ENCODE peak calls at places on chromosome 11, in six cellular contexts. One of them, this sample, is unnamed.

GRCh38 chr11:32809313-32809712 is 14.9 kb upstream of the CCDC73 start:
- DNase-seq in fibroblast of lung: peak
- DNase-seq in naive thymus-derived CD4-positive, alpha-beta T cell: no peak
- DNase-seq in cardiac fibroblast: peak
- DNase-seq in right atrium auricular region: peak
- DNase-seq in cardiac muscle cell: peak
- DNase-seq in this sample: peak

GRCh38 chr11:70854201-70854600 is 398.2 kb downstream of the SHANK2 start:
- DNase-seq in right atrium auricular region: no peak
- DNase-seq in cardiac muscle cell: no peak
- DNase-seq in cardiac fibroblast: no peak
- DNase-seq in fibroblast of lung: no peak
- DNase-seq in naive thymus-derived CD4-positive, alpha-beta T cell: no peak
- DNase-seq in this sample: no peak

GRCh38 chr11:130204703-130205095 is 45.1 kb downstream of the ST14 start:
- DNase-seq in cardiac fibroblast: no peak
- DNase-seq in naive thymus-derived CD4-positive, alpha-beta T cell: no peak
- DNase-seq in cardiac muscle cell: no peak
- DNase-seq in right atrium auricular region: no peak
- DNase-seq in fibroblast of lung: no peak
- DNase-seq in this sample: no peak

GRCh38 chr11:35662061-35662648 is 420 bp upstream of the TRIM44 start:
- DNase-seq in cardiac fibroblast: no peak
- DNase-seq in fibroblast of lung: no peak
- DNase-seq in naive thymus-derived CD4-positive, alpha-beta T cell: peak
- DNase-seq in cardiac muscle cell: no peak
- DNase-seq in right atrium auricular region: no peak
- DNase-seq in this sample: peak

GRCh38 chr11:120546312-120547205 is 35.0 kb downstream of the GRIK4 start:
- DNase-seq in naive thymus-derived CD4-positive, alpha-beta T cell: no peak
- DNase-seq in fibroblast of lung: peak
- DNase-seq in cardiac fibroblast: peak
- DNase-seq in right atrium auricular region: peak
- DNase-seq in cardiac muscle cell: no peak
- DNase-seq in this sample: peak

GRCh38 chr11:9003573-9004309 is at the start of gene NRIP3:
- DNase-seq in cardiac fibroblast: peak
- DNase-seq in cardiac muscle cell: peak
- DNase-seq in naive thymus-derived CD4-positive, alpha-beta T cell: peak
- DNase-seq in fibroblast of lung: peak
- DNase-seq in right atrium auricular region: peak
- DNase-seq in this sample: peak

GRCh38 chr11:133918606-133919260 is 38.0 kb downstream of the IGSF9B start:
- DNase-seq in cardiac muscle cell: no peak
- DNase-seq in cardiac fibroblast: no peak
- DNase-seq in naive thymus-derived CD4-positive, alpha-beta T cell: no peak
- DNase-seq in right atrium auricular region: no peak
- DNase-seq in fibroblast of lung: no peak
- DNase-seq in this sample: no peak

GRCh38 chr11:82732734-82733443 is 775 bp downstream of the FAM181B start:
- DNase-seq in cardiac muscle cell: peak
- DNase-seq in right atrium auricular region: no peak
- DNase-seq in cardiac fibroblast: no peak
- DNase-seq in naive thymus-derived CD4-positive, alpha-beta T cell: no peak
- DNase-seq in fibroblast of lung: no peak
- DNase-seq in this sample: peak

GRCh38 chr11:121741954-121742361 is 289.2 kb upstream of the SORL1-AS1 start:
- DNase-seq in fibroblast of lung: peak
- DNase-seq in cardiac muscle cell: peak
- DNase-seq in right atrium auricular region: peak
- DNase-seq in cardiac fibroblast: peak
- DNase-seq in naive thymus-derived CD4-positive, alpha-beta T cell: no peak
- DNase-seq in this sample: peak

DNA sequence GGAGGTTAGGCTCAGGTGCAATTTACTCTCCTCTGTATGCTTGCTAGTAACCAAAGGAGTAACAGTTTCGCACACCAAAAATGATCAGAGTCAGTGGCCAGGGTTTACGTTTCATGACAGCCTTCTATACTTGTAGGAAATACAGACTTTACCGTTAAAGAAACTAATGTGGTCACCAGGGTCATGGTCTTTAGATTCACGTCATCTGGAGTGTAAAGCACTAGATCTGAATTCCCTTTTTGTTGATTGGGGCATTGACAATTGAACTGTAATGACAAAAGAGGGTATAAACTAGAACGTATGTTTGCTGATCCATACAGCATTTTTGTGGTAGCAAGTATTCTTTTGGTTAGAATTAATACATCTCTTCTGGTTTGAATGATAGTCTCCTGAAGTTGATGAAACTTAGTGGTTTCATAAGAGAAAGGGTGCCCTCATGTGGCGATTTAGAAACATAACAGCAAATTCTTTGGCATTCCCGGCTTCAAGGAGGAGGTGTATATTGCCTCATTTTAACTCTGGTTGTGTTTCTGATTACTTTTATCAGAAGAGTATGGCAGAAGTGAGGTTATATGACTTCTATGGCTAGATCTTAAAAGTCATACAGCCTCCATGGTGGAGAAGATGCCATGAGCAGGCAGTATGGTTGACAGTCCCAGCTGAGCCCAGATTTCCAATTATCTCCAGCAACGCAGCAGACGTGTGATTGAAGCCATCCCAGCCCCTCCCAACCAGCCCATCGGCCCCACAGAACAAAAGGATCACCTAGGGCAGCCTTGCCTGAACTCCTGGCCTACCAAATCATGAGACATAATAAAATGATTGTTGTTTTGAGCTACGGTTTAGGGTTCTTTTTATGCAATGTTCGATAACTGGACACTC is 35.1 kb downstream of the MMP7 start:
- DNase-seq in cardiac fibroblast: peak
- DNase-seq in naive thymus-derived CD4-positive, alpha-beta T cell: peak
- DNase-seq in cardiac muscle cell: peak
- DNase-seq in fibroblast of lung: peak
- DNase-seq in right atrium auricular region: no peak
- DNase-seq in this sample: peak
- H3K4me3 ChIP-seq in cardiac fibroblast: no peak
- H3K4me3 ChIP-seq in naive thymus-derived CD4-positive, alpha-beta T cell: no peak
- H3K4me3 ChIP-seq in cardiac muscle cell: no peak
- H3K4me3 ChIP-seq in fibroblast of lung: no peak
- H3K4me3 ChIP-seq in right atrium auricular region: no peak
- H3K4me3 ChIP-seq in this sample: no peak

DNA sequence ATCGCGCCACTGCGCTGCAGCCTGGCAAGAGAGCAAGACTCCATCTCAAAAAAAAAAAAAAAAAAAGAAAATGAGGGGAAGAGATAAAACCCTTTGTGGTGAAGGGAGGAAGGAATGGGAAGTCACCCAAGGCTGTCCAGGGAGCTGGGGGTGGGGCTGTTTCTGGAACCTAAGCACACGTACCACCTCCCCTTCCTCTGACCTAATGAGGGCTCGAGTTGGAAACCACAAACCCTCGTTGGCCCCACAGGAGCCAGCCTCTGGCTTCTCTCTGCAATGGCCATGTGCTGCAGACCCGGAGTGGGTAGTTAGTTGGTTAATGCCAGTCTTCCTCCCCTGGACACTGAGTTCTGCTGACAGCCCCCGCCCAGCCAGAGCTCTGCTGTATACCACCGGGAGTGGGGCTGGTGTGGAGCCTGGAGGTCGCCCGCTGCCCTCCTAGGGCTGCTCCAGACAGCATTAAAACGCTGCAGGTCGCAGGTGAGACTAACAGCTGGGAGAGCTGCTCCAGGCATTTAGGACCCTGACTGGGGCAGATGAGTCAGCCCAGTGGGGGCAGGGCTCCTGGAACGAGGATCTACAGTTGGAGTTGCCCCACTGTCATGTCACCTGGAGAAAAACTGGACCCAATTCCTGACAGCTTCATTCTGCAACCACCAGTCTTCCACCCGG is at the start of gene LGALS12:
- DNase-seq in right atrium auricular region: no peak
- DNase-seq in cardiac fibroblast: no peak
- DNase-seq in fibroblast of lung: peak
- DNase-seq in naive thymus-derived CD4-positive, alpha-beta T cell: no peak
- DNase-seq in cardiac muscle cell: no peak
- DNase-seq in this sample: no peak
- H3K4me3 ChIP-seq in right atrium auricular region: no peak
- H3K4me3 ChIP-seq in cardiac fibroblast: no peak
- H3K4me3 ChIP-seq in fibroblast of lung: no peak
- H3K4me3 ChIP-seq in naive thymus-derived CD4-positive, alpha-beta T cell: no peak
- H3K4me3 ChIP-seq in cardiac muscle cell: no peak
- H3K4me3 ChIP-seq in this sample: no peak

GRCh38 chr11:67058506-67058905 is 1.9 kb downstream of the RHOD start:
- DNase-seq in cardiac muscle cell: no peak
- DNase-seq in fibroblast of lung: no peak
- DNase-seq in cardiac fibroblast: no peak
- DNase-seq in naive thymus-derived CD4-positive, alpha-beta T cell: no peak
- DNase-seq in right atrium auricular region: no peak
- DNase-seq in this sample: no peak

GRCh38 chr11:67056267-67056639 is 394 bp upstream of the RHOD start:
- DNase-seq in fibroblast of lung: no peak
- DNase-seq in cardiac muscle cell: no peak
- DNase-seq in cardiac fibroblast: no peak
- DNase-seq in right atrium auricular region: no peak
- DNase-seq in naive thymus-derived CD4-positive, alpha-beta T cell: no peak
- DNase-seq in this sample: no peak

GRCh38 chr11:67057410-67057757 is 737 bp downstream of the RHOD start:
- DNase-seq in naive thymus-derived CD4-positive, alpha-beta T cell: no peak
- DNase-seq in fibroblast of lung: peak
- DNase-seq in cardiac muscle cell: no peak
- DNase-seq in right atrium auricular region: no peak
- DNase-seq in cardiac fibroblast: no peak
- DNase-seq in this sample: peak

GRCh38 chr11:67055812-67056211 is 835 bp upstream of the RHOD start:
- DNase-seq in cardiac muscle cell: no peak
- DNase-seq in cardiac fibroblast: peak
- DNase-seq in naive thymus-derived CD4-positive, alpha-beta T cell: no peak
- DNase-seq in right atrium auricular region: no peak
- DNase-seq in fibroblast of lung: peak
- DNase-seq in this sample: peak

DNA sequence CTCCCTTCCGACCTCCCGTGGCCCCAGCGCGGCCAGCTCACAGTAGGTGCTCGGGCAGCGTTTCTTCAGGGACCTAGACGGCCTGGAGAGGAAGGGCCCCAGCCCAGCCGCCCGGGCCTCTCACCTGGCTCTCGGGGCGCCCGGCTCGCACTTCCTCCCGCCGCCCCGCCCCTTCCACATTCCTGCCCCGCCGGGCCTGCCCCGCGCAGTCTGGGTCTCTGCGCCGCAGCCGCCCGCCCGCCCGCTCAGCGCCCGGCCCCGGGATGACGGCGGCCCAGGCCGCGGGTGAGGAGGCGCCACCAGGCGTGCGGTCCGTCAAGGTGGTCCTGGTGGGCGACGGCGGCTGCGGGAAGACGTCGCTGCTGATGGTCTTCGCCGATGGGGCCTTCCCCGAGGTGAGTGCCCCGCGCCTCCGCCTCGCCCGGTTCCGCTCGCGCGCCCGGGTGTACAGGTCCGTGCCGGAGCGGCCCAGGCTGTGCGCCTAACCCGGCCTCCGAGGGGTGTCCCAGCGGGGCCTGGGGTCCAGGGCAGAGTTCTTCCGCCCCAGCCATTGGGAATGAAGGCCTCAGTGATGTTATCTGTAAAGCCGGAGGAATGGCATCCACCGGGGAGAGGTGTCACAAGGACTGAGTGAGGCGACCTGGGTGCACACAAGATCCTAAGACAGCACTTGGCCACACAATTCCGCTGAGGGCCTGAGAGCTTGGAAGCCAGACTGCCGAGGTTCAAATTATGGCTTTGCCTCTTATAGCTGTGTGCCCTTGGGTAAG is at the start of gene RHOD:
- DNase-seq in naive thymus-derived CD4-positive, alpha-beta T cell: no peak
- DNase-seq in cardiac muscle cell: peak
- DNase-seq in right atrium auricular region: no peak
- DNase-seq in fibroblast of lung: peak
- DNase-seq in cardiac fibroblast: no peak
- DNase-seq in this sample: peak
- H3K4me3 ChIP-seq in naive thymus-derived CD4-positive, alpha-beta T cell: peak
- H3K4me3 ChIP-seq in cardiac muscle cell: peak
- H3K4me3 ChIP-seq in right atrium auricular region: peak
- H3K4me3 ChIP-seq in fibroblast of lung: peak
- H3K4me3 ChIP-seq in cardiac fibroblast: peak
- H3K4me3 ChIP-seq in this sample: peak

GRCh38 chr11:16924462-16924825 is 89.8 kb downstream of the PLEKHA7 start:
- DNase-seq in right atrium auricular region: no peak
- DNase-seq in fibroblast of lung: no peak
- DNase-seq in naive thymus-derived CD4-positive, alpha-beta T cell: no peak
- DNase-seq in cardiac fibroblast: no peak
- DNase-seq in cardiac muscle cell: no peak
- DNase-seq in this sample: no peak

GRCh38 chr11:16924826-16925494 is 89.3 kb downstream of the PLEKHA7 start:
- DNase-seq in fibroblast of lung: peak
- DNase-seq in right atrium auricular region: no peak
- DNase-seq in cardiac muscle cell: peak
- DNase-seq in naive thymus-derived CD4-positive, alpha-beta T cell: no peak
- DNase-seq in cardiac fibroblast: peak
- DNase-seq in this sample: peak

GRCh38 chr11:16925495-16926065 is 88.6 kb downstream of the PLEKHA7 start:
- DNase-seq in naive thymus-derived CD4-positive, alpha-beta T cell: no peak
- DNase-seq in cardiac fibroblast: peak
- DNase-seq in cardiac muscle cell: peak
- DNase-seq in fibroblast of lung: peak
- DNase-seq in right atrium auricular region: no peak
- DNase-seq in this sample: peak

GRCh38 chr11:16926868-16927267 is 87.3 kb downstream of the PLEKHA7 start:
- DNase-seq in cardiac fibroblast: no peak
- DNase-seq in naive thymus-derived CD4-positive, alpha-beta T cell: no peak
- DNase-seq in cardiac muscle cell: no peak
- DNase-seq in fibroblast of lung: no peak
- DNase-seq in right atrium auricular region: no peak
- DNase-seq in this sample: no peak

GRCh38 chr11:16923987-16924386 is 90.2 kb downstream of the PLEKHA7 start:
- DNase-seq in right atrium auricular region: no peak
- DNase-seq in fibroblast of lung: no peak
- DNase-seq in cardiac fibroblast: no peak
- DNase-seq in cardiac muscle cell: no peak
- DNase-seq in naive thymus-derived CD4-positive, alpha-beta T cell: no peak
- DNase-seq in this sample: no peak
- H3K4me3 ChIP-seq in right atrium auricular region: peak
- H3K4me3 ChIP-seq in fibroblast of lung: no peak
- H3K4me3 ChIP-seq in cardiac fibroblast: no peak
- H3K4me3 ChIP-seq in cardiac muscle cell: peak
- H3K4me3 ChIP-seq in naive thymus-derived CD4-positive, alpha-beta T cell: no peak
- H3K4me3 ChIP-seq in this sample: no peak

GRCh38 chr11:119029340-119030028 is 1.2 kb downstream of the SLC37A4 start:
- DNase-seq in cardiac muscle cell: no peak
- DNase-seq in naive thymus-derived CD4-positive, alpha-beta T cell: no peak
- DNase-seq in right atrium auricular region: no peak
- DNase-seq in fibroblast of lung: no peak
- DNase-seq in cardiac fibroblast: no peak
- DNase-seq in this sample: no peak
- H3K4me3 ChIP-seq in cardiac muscle cell: peak
- H3K4me3 ChIP-seq in naive thymus-derived CD4-positive, alpha-beta T cell: peak
- H3K4me3 ChIP-seq in right atrium auricular region: peak
- H3K4me3 ChIP-seq in fibroblast of lung: peak
- H3K4me3 ChIP-seq in cardiac fibroblast: peak
- H3K4me3 ChIP-seq in this sample: peak

GRCh38 chr11:47271328-47271727 is 1.4 kb downstream of the MADD start:
- DNase-seq in cardiac fibroblast: no peak
- DNase-seq in right atrium auricular region: no peak
- DNase-seq in cardiac muscle cell: no peak
- DNase-seq in naive thymus-derived CD4-positive, alpha-beta T cell: no peak
- DNase-seq in fibroblast of lung: no peak
- DNase-seq in this sample: no peak
- H3K4me3 ChIP-seq in cardiac fibroblast: peak
- H3K4me3 ChIP-seq in right atrium auricular region: peak
- H3K4me3 ChIP-seq in cardiac muscle cell: peak
- H3K4me3 ChIP-seq in naive thymus-derived CD4-positive, alpha-beta T cell: peak
- H3K4me3 ChIP-seq in fibroblast of lung: peak
- H3K4me3 ChIP-seq in this sample: peak

This sample was measured in GM23248.